ENCODE peak calls at places on chromosome 11, in ten cellular contexts. R is AG10803, Y is heart left ventricle, H is NCI-H1694, C is progenitor cell of endocrine pancreas, O is HCT116, Z is NCI-H345, U is NCI-H82, X is left cardiac atrium, Q is midbrain. G is an unnamed sample.

GRCh38 chr11:1153951-1154487 is 3.7 kb upstream of the MUC5AC start:
- DNase-seq in R (peak; percentile 89), Y (peak; percentile 17), H (no peak), C (peak; percentile 8), O (peak; percentile 63), Z (no peak), U (no peak), X (peak; percentile 79), Q (no peak), G (peak; percentile 61)

GRCh38 chr11:83773950-83774880 is 488.0 kb upstream of the CCDC90B start:
- DNase-seq in R (no peak), Y (no peak), H (no peak), C (no peak), O (no peak), Z (no peak), U (no peak), X (no peak), Q (no peak), G (no peak)

GRCh38 chr11:130037058-130037457 is 32.6 kb upstream of the APLP2 start:
- DNase-seq in R (peak; percentile 83), Y (no peak), H (no peak), C (no peak), O (no peak), Z (no peak), U (no peak), X (no peak), Q (no peak), G (no peak)

GRCh38 chr11:121334973-121335711 is 42.6 kb downstream of the SC5D start:
- DNase-seq in R (peak; percentile 3), Y (no peak), H (no peak), C (no peak), O (no peak), Z (peak; percentile 43), U (peak; percentile 43), X (no peak), Q (no peak), G (no peak)

GRCh38 chr11:2175659-2176058 is 4.0 kb upstream of the TH start:
- DNase-seq in R (peak; percentile 78), Y (no peak), H (no peak), C (no peak), O (no peak), Z (no peak), U (no peak), X (no peak), Q (no peak), G (no peak)

GRCh38 chr11:6475936-6476335 is 2.2 kb upstream of the TRIM3 start:
- DNase-seq in R (no peak), Y (no peak), H (no peak), C (no peak), O (no peak), Z (peak; percentile 49), U (peak; percentile 30), X (no peak), Q (no peak), G (no peak)

GRCh38 chr11:68038226-68038717 is 553 bp upstream of the TCIRG1 start:
- DNase-seq in R (no peak), Y (peak; percentile 43), H (no peak), C (no peak), O (no peak), Z (no peak), U (peak; percentile 15), X (peak; percentile 29), Q (no peak), G (no peak)

GRCh38 chr11:34263462-34264186 is 94.2 kb downstream of the ABTB2 start:
- DNase-seq in R (peak; percentile 70), Y (no peak), H (no peak), C (no peak), O (peak; percentile 99), Z (peak; percentile 79), U (no peak), X (peak; percentile 58), Q (no peak), G (peak; percentile 63)

GRCh38 chr11:75654314-75654713 is 14.5 kb downstream of the MAP6 start:
- DNase-seq in R (peak; percentile 72), Y (no peak), H (no peak), C (no peak), O (no peak), Z (no peak), U (no peak), X (no peak), Q (no peak), G (no peak)

GRCh38 chr11:61966673-61967176 is 709 bp downstream of the FTH1 start:
- DNase-seq in R (peak; percentile 42), Y (no peak), H (no peak), C (no peak), O (no peak), Z (no peak), U (peak; percentile 26), X (no peak), Q (peak; percentile 58), G (no peak)

GRCh38 chr11:1916986-1917522 is 2.4 kb upstream of the TNNT3 start:
- DNase-seq in R (no peak), Y (no peak), H (no peak), C (no peak), O (no peak), Z (no peak), U (no peak), X (no peak), Q (no peak), G (peak; percentile 46)

GRCh38 chr11:91981995-91982394 is 242.6 kb upstream of the FAT3 start:
- DNase-seq in R (peak; percentile 98), Y (peak; percentile 22), H (no peak), C (no peak), O (no peak), Z (no peak), U (no peak), X (peak; percentile 64), Q (no peak), G (peak; percentile 43)

GRCh38 chr11:6249822-6250555 is 9.6 kb upstream of the CCKBR start:
- DNase-seq in R (peak; percentile 80), Y (peak; percentile 54), H (no peak), C (no peak), O (peak; percentile 18), Z (no peak), U (no peak), X (peak; percentile 89), Q (no peak), G (peak; percentile 84)

GRCh38 chr11:61749607-61750217 is 2.7 kb upstream of the MYRF start:
- DNase-seq in R (no peak), Y (no peak), H (no peak), C (no peak), O (no peak), Z (no peak), U (no peak), X (no peak), Q (peak; percentile 91), G (no peak)

GRCh38 chr11:90220391-90220790 is 2.5 kb downstream of the CHORDC1 start:
- DNase-seq in R (peak; percentile 50), Y (no peak), H (no peak), C (no peak), O (no peak), Z (no peak), U (no peak), X (no peak), Q (no peak), G (no peak)

G was measured in Right ventricle myocardium superior.